ENCODE peak calls at places on chromosomes 12 and 14, in seven cellular contexts. V is Ammon's horn; O is activated CD4-positive, alpha-beta memory T cell treated with anti-CD3 and anti-CD28 coated beads for 36 hours; M is GF-D8; U is naive thymus-derived CD4-positive, alpha-beta T cell; G is HT-29; F is endothelial cell. Z is an unnamed sample.

GRCh38 chr12:14564336-14564959 is 3.2 kb downstream of the PLBD1 start:
- DNase-seq in V (no peak), O (no peak), M (no peak), U (no peak), G (no peak), F (no peak), Z (no peak)

GRCh38 chr14:103250888-103251287 is 83.1 kb upstream of the EIF5 start:
- DNase-seq in V (no peak), O (no peak), M (no peak), U (no peak), G (peak), F (no peak), Z (no peak)

GRCh38 chr14:90612801-90613200 is 203.4 kb downstream of the TTC7B start:
- DNase-seq in V (no peak), O (no peak), M (no peak), U (no peak), G (no peak), F (no peak), Z (no peak)

GRCh38 chr14:100580316-100581227 is 6.6 kb downstream of the BEGAIN start:
- DNase-seq in V (no peak), O (no peak), M (no peak), U (no peak), G (no peak), F (no peak), Z (no peak)

GRCh38 chr14:61101803-61102548 is 120.9 kb downstream of the SLC38A6 start:
- DNase-seq in V (no peak), O (no peak), M (peak), U (no peak), G (peak), F (no peak), Z (no peak)

GRCh38 chr12:55142896-55143870 is 17.0 kb downstream of the OR9K2 start:
- DNase-seq in V (peak), O (peak), M (no peak), U (no peak), G (peak), F (peak), Z (no peak)

GRCh38 chr14:101843665-101844064 is 82.2 kb downstream of the PPP2R5C start:
- DNase-seq in V (no peak), O (peak), M (no peak), U (no peak), G (no peak), F (no peak), Z (no peak)

GRCh38 chr14:28771168-28771567 is 4.6 kb downstream of the FOXG1 start:
- DNase-seq in V (no peak), O (no peak), M (no peak), U (no peak), G (no peak), F (no peak), Z (no peak)

GRCh38 chr14:100641274-100641860 is 54.1 kb upstream of the BEGAIN start:
- DNase-seq in V (no peak), O (no peak), M (no peak), U (no peak), G (peak), F (no peak), Z (no peak)

Z was measured in DMS79 treated with DMSO at 0.1 percent for 48 hours.